ENCODE peak calls at places on chromosomes 3 and 15, in six cellular contexts. O is uterus, G is H1, P is lower lobe of right lung, Z is MCF 10A, Q is spleen. D is an unnamed sample.

GRCh38 chr15:59501531-59502113 is 63.6 kb downstream of the FAM81A start:
- DNase-seq in P (no peak), G (peak; percentile 9), O (no peak), Z (peak; percentile 75), Q (no peak), D (no peak)

GRCh38 chr15:45795487-45796069 is 160.7 kb downstream of the SQOR start:
- DNase-seq in P (no peak), G (peak; percentile 25), Q (no peak), O (no peak), Z (peak; percentile 70), D (no peak)

GRCh38 chr15:43329222-43329959 is 982 bp downstream of the LCMT2 start:
- DNase-seq in G (no peak), Q (peak; percentile 83), Z (no peak), P (no peak), O (no peak), D (no peak)

GRCh38 chr15:63992300-63992699 is 54.0 kb downstream of the DAPK2 start:
- DNase-seq in O (no peak), P (no peak), Z (no peak), G (no peak), Q (no peak), D (no peak)

GRCh38 chr3:186626254-186626847 is 13.5 kb downstream of the AHSG start:
- DNase-seq in Z (no peak), G (no peak), O (no peak), Q (no peak), P (no peak), D (no peak)

GRCh38 chr3:189710620-189711388 is 79.6 kb downstream of the TP63 start:
- DNase-seq in O (peak; percentile 55), Z (peak; percentile 95), Q (no peak), G (peak; percentile 25), P (no peak), D (no peak)

GRCh38 chr3:27666708-27667107 is 55.4 kb downstream of the EOMES start:
- DNase-seq in O (peak; percentile 19), Z (peak; percentile 23), Q (peak; percentile 85), G (peak; percentile 41), P (peak; percentile 87), D (no peak)

GRCh38 chr15:79923068-79923514 is 26.3 kb upstream of the MTHFS start:
- DNase-seq in G (peak; percentile 1), Q (peak; percentile 95), O (peak; percentile 50), Z (peak; percentile 53), P (peak; percentile 85), D (no peak)

GRCh38 chr3:58633157-58633865 is 33.3 kb downstream of the FAM3D start:
- DNase-seq in G (no peak), Z (no peak), Q (no peak), P (no peak), O (no peak), D (no peak)

GRCh38 chr3:65334045-65334665 is 646.4 kb upstream of the ADAMTS9 start:
- DNase-seq in Z (no peak), P (no peak), O (no peak), Q (no peak), G (no peak), D (no peak)
- TF ChIP-seq CTCF in Z (no peak), P (no peak), O (no peak), Q (no peak), G (peak; percentile 64), D (no peak)

DNA sequence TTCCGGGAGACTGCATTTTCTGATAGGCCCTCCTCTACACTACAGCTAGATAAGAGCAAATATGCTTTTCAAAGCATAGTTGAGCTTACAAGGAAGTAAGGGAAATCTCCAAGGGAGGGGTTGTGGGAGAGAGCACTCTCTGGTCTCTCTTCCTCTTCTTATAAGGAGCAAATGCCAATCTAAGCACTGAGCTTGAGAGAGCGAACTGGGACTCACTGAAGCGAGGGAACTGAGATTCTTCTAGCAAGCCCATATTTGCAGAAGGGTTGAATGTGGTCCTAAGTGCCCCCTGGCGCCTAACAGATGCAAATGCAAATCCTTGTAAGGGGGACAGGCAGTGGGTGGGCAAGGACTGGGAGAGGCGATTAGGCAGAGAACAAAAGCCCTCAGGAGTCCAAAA is 164.8 kb downstream of the ERC2 start:
- DNase-seq in Q (no peak), Z (peak; percentile 70), G (peak; percentile 79), P (no peak), O (no peak), D (no peak)
- TF ChIP-seq CTCF in Q (no peak), Z (peak; percentile 31), G (peak; percentile 81), P (peak; percentile 42), O (no peak), D (peak; percentile 61)

GRCh38 chr3:23697416-23697815 is 108.3 kb upstream of the UBE2E1 start:
- DNase-seq in G (no peak), O (no peak), P (no peak), Z (no peak), Q (no peak), D (no peak)

GRCh38 chr3:23702198-23702597 is 103.6 kb upstream of the UBE2E1 start:
- DNase-seq in O (no peak), G (peak; percentile 53), Q (no peak), P (no peak), Z (no peak), D (no peak)

GRCh38 chr3:23701711-23702110 is 104.0 kb upstream of the UBE2E1 start:
- DNase-seq in Q (no peak), G (no peak), Z (no peak), O (no peak), P (no peak), D (no peak)

GRCh38 chr3:23698652-23699313 is 107.0 kb upstream of the UBE2E1 start:
- DNase-seq in G (no peak), P (no peak), Q (no peak), Z (peak; percentile 20), O (no peak), D (no peak)

GRCh38 chr3:23696842-23697241 is 108.9 kb upstream of the UBE2E1 start:
- DNase-seq in G (no peak), P (no peak), Z (peak; percentile 21), Q (no peak), O (no peak), D (no peak)
- TF ChIP-seq CTCF in G (no peak), P (no peak), Z (no peak), Q (no peak), O (no peak), D (no peak)

GRCh38 chr3:133928903-133929607 is 33.4 kb upstream of the RAB6B start:
- DNase-seq in O (no peak), P (no peak), G (no peak), Z (no peak), Q (no peak), D (no peak)

GRCh38 chr3:133928136-133928893 is 32.6 kb upstream of the RAB6B start:
- DNase-seq in O (no peak), Q (no peak), G (no peak), Z (no peak), P (no peak), D (no peak)

GRCh38 chr3:133927543-133928066 is 31.9 kb upstream of the RAB6B start:
- DNase-seq in G (no peak), P (peak; percentile 71), O (peak; percentile 62), Q (peak; percentile 93), Z (no peak), D (peak; percentile 67)

GRCh38 chr3:133925960-133926735 is 30.5 kb upstream of the RAB6B start:
- DNase-seq in G (no peak), Q (no peak), P (no peak), Z (no peak), O (no peak), D (no peak)

DNA sequence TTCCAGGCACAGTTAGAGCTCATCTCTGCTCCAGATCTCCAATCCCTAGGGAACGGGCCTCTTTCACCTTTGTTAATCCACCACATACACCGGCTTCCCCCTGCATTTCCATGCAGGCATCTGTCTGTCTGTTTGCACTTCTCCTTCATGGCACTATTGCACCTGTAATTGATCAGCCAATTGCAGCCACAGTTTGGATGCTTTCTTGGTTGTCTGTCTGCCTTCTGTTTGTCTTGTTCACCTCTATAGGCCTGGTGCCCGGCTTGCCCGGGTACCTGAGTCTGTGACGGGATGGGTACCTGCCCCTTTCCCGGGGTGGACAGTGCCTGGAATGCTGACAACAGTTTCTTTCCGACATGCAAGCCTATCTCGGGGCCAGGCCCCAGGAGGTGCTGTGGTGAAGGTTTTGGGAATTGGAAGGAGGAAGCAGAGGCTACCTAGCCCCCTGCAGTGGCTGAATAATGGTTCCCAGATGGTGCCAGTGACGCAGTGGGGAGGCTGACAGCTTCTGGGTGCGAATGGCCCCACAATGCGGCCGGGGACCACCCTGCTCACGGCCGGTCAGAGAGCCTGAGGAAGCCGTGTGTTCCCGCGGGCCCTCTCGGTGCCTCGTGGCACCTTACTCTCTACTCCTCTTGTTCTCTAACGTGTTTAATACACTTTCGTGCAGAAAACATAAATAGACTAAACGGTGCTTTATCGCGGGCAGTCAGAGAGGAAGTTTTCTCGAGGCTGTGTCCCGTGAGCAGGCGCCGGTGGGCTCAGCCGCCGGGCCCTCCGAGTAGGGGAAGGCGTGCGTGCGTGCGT is 31.3 kb upstream of the RAB6B start:
- DNase-seq in O (no peak), P (no peak), G (no peak), Q (no peak), Z (no peak), D (no peak)
- TF ChIP-seq CTCF in O (no peak), P (no peak), G (peak; percentile 40), Q (no peak), Z (no peak), D (no peak)

DNA sequence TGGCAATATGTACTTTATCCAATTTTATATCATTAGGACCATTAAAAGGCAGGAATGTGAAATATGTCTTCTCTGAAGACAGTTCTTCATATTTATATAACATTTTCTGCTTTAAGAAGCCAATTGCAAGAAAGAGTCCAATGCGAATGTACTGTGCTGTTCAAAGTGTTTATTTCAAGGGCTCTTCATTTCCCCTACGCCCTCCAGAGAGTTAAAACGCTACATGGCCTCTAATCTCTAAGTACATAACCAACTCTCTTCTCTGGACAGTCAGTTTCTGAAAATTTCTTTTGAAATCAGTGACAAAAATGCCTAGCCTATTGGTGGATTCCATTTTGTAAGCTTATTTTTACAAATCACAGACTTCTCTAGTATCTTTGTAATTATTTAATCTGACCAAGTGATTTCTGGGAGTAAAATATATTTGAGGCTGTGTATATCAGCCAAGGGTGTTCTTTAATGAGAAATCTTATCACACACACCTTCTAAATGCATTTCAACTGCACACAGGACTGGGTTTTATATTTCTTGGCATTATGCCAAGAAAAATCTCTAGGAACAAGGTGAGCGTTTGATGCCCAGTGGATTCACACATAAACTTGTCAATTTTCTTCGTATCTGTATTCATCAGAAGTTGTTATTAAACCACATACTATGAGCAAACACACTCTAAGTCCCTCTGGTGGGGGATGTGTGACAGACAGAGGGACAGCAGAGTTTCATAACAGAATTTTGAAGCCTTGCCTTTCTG is 51.3 kb downstream of the KCNAB1 start:
- DNase-seq in Z (no peak), G (no peak), O (no peak), Q (no peak), P (no peak), D (no peak)
- TF ChIP-seq CTCF in Z (no peak), G (no peak), O (no peak), Q (no peak), P (no peak), D (no peak)

GRCh38 chr3:10392244-10392643 is 71.3 kb upstream of the SEC13 start:
- DNase-seq in G (no peak), Z (peak; percentile 8), O (no peak), P (no peak), Q (peak; percentile 41), D (no peak)
- TF ChIP-seq CTCF in G (peak; percentile 25), Z (no peak), O (no peak), P (no peak), Q (no peak), D (peak; percentile 22)